ENCODE peak calls at places on chromosomes 7 and 10, in four cellular contexts. K is GM06990, F is heart right ventricle, E is WTC11. C is an unnamed sample.

GRCh38 chr10:125991009-125991788 is 94.8 kb downstream of the FANK1 start:
- DNase-seq in E (no peak), K (no peak), F (no peak), C (no peak)

GRCh38 chr7:45267262-45267661 is 109.7 kb downstream of the RAMP3 start:
- DNase-seq in F (no peak), E (no peak), K (no peak), C (no peak)

GRCh38 chr10:28411648-28412047 is 108.8 kb upstream of the MPP7 start:
- DNase-seq in E (no peak), F (no peak), K (peak; percentile 70), C (no peak)

GRCh38 chr7:112897839-112898431 is 107.7 kb upstream of the TMEM168 start:
- DNase-seq in E (no peak), F (no peak), K (no peak), C (no peak)

GRCh38 chr10:72898616-72899015 is 5.1 kb downstream of the OIT3 start:
- DNase-seq in E (no peak), F (no peak), K (no peak), C (no peak)

GRCh38 chr10:87562750-87563149 is 58.1 kb downstream of the MINPP1 start:
- DNase-seq in F (no peak), K (no peak), E (no peak), C (no peak)

GRCh38 chr7:157978766-157979165 is 608.9 kb downstream of the PTPRN2 start:
- DNase-seq in E (no peak), K (no peak), F (no peak), C (no peak)

GRCh38 chr7:92588561-92588960 is 1.6 kb downstream of the FAM133B start:
- DNase-seq in K (no peak), E (peak; percentile 25), F (no peak), C (no peak)

GRCh38 chr10:10804998-10805737 is 212.5 kb upstream of the CELF2 start:
- DNase-seq in E (no peak), F (no peak), K (no peak), C (no peak)

GRCh38 chr7:102860351-102860811 is 52.4 kb upstream of the LRRC17 start:
- DNase-seq in E (no peak), F (no peak), K (no peak), C (no peak)

GRCh38 chr7:128119036-128119435 is 87.8 kb upstream of the LRRC4 start:
- DNase-seq in E (no peak), K (no peak), F (no peak), C (no peak)

GRCh38 chr7:93407239-93407638 is 167.3 kb downstream of the CALCR start:
- DNase-seq in K (no peak), F (no peak), E (no peak), C (no peak)

GRCh38 chr7:129779602-129780256 is 168.2 kb downstream of the NRF1 start:
- DNase-seq in K (peak; percentile 75), E (no peak), F (no peak), C (no peak)

GRCh38 chr7:54339074-54339473 is 203.1 kb upstream of the VSTM2A start:
- DNase-seq in F (peak; percentile 35), K (no peak), E (no peak), C (no peak)

GRCh38 chr7:18906901-18907300 is 210.5 kb downstream of the TWIST1 start:
- DNase-seq in E (no peak), F (no peak), K (no peak), C (no peak)

GRCh38 chr7:132575336-132575986 is 809 bp downstream of the PLXNA4 start:
- DNase-seq in F (peak; percentile 65), E (peak; percentile 45), K (no peak), C (peak; percentile 36)

GRCh38 chr10:4224178-4224577 is 439.2 kb upstream of the KLF6 start:
- DNase-seq in K (no peak), E (no peak), F (no peak), C (no peak)

GRCh38 chr7:33807779-33808482 is 97.4 kb upstream of the BMPER start:
- DNase-seq in K (peak; percentile 13), F (no peak), E (peak; percentile 81), C (peak; percentile 36)

GRCh38 chr10:125684583-125684982 is 1.6 kb upstream of the TEX36 start:
- DNase-seq in E (no peak), K (no peak), F (no peak), C (no peak)

GRCh38 chr10:31739146-31739545 is 189.5 kb downstream of the ARHGAP12 start:
- DNase-seq in K (no peak), F (no peak), E (no peak), C (no peak)

GRCh38 chr7:55130554-55131198 is 111.9 kb downstream of the EGFR start:
- DNase-seq in F (peak; percentile 46), K (no peak), E (no peak), C (no peak)

GRCh38 chr10:123165445-123166072 is 11.4 kb downstream of the BUB3 start:
- DNase-seq in K (no peak), F (no peak), E (no peak), C (no peak)
- TF ChIP-seq CTCF in K (no peak), F (no peak), E (no peak), C (no peak)

GRCh38 chr10:34522542-34522941 is 292.6 kb downstream of the PARD3 start:
- DNase-seq in E (no peak), F (no peak), K (no peak), C (no peak)
- TF ChIP-seq CTCF in E (no peak), F (peak; percentile 62), K (peak; percentile 73), C (no peak)

DNA sequence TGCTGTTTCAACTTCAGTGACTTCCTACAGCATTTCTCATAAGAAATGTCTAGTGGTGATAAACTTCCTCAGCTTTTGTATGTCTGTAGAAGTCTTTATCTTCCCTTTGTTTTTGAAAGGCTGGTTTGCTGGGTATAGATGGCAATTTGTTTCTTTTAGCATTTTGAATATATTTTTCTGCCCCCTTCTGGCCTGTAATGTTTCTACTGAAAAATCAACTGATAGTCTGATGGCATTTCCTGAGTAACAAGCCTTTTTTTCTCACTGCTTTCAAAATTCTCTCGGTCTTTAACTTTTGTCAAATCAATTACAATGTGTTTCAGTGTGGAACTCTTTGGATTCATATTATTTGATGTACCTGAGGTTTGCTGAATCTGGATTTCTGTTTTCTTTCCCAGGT is 487.1 kb downstream of the ATRNL1 start:
- DNase-seq in K (no peak), F (no peak), E (no peak), C (no peak)
- TF ChIP-seq CTCF in K (no peak), F (no peak), E (no peak), C (peak; percentile 20)

DNA sequence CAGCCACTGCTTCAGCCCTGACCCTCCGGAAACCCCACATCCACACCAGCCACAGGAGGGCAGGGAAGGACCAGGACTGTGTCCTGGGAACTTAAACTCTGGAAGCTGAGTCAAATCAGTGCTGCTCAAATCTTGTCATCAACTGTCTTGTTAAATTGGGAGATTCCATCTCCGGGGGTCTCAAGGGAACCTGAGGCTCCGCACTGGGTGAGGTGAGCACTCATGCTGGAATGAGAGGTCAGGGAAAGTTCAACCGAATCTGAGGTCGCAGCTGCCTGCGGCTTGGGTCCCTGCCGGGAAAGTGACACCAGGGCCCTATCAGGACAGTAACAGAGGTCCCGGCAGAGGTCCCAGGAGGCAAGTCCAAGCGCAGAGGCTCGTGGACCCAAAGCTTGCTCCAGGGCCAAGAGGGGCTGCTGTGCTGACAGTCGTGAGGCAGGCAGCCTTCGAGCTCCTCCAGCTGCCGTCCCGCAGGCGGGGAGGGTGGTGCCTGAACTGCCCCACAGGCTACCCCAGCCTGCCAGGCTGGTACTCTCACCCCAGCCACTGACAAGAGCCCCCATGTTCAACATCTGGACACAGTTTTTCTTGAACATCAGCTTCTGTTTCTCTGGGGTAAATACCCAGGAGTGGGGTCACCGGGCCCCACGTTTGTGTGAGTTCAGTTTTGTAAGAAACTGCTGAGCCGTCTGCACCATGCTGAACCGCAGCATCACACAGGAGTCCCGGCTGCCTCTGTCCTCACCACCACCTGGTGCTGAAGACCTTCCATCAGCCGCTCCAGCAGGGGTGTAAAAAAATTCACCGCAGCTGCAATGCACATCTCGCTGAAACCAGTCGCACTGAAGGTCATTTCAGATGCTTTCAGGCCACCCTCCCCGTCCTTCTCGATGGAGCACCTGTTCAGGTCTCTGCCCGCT is 101.0 kb downstream of the DIP2C start:
- DNase-seq in K (no peak), E (no peak), F (peak; percentile 56), C (no peak)
- TF ChIP-seq CTCF in K (no peak), E (no peak), F (peak; percentile 40), C (no peak)

GRCh38 chr10:13614530-13615332 is 28.0 kb downstream of the PRPF18 start:
- DNase-seq in K (no peak), E (peak; percentile 31), F (no peak), C (no peak)
- TF ChIP-seq CTCF in K (no peak), E (no peak), F (no peak), C (no peak)

GRCh38 chr7:23467281-23467680 is 3.0 kb downstream of the IGF2BP3 start:
- DNase-seq in F (no peak), K (peak; percentile 19), E (no peak), C (no peak)
- TF ChIP-seq CTCF in F (no peak), K (no peak), E (no peak), C (no peak)

GRCh38 chr7:38178004-38178694 is at the start of gene STARD3NL:
- DNase-seq in E (peak; percentile 94), F (peak; percentile 100), K (peak; percentile 98), C (peak; percentile 96)
- TF ChIP-seq CTCF in E (no peak), F (no peak), K (no peak), C (no peak)

C was measured in endothelial cell.